ENCODE peak calls at places on chromosomes 16 and 17, in four cellular contexts. J is PC-3, B is RWPE1, K is astrocyte. O is an unnamed sample.

GRCh38 chr17:3762922-3763776 is 37.8 kb downstream of the ITGAE start:
- DNase-seq in J (no peak), B (no peak), K (no peak), O (no peak)

GRCh38 chr16:47258874-47259461 is 115.2 kb upstream of the NETO2 start:
- DNase-seq in J (peak), B (peak), K (no peak), O (no peak)

GRCh38 chr16:72371307-72372081 is 199.5 kb upstream of the PMFBP1 start:
- DNase-seq in J (no peak), B (peak), K (peak), O (no peak)

GRCh38 chr17:80850817-80851216 is 140.8 kb upstream of the CHMP6 start:
- DNase-seq in J (no peak), B (no peak), K (no peak), O (no peak)

GRCh38 chr17:33390479-33391027 is 97.5 kb upstream of the ASIC2 start:
- DNase-seq in J (no peak), B (no peak), K (no peak), O (no peak)

GRCh38 chr17:66964930-66965800 is 658 bp downstream of the CACNG4 start:
- DNase-seq in J (peak), B (peak), K (no peak), O (no peak)

GRCh38 chr16:1167276-1168107 is 14.6 kb downstream of the CACNA1H start:
- DNase-seq in J (no peak), B (no peak), K (peak), O (no peak)

GRCh38 chr17:33973491-33973890 is 281.6 kb upstream of the CCL2 start:
- DNase-seq in J (no peak), B (no peak), K (no peak), O (no peak)

GRCh38 chr16:55543470-55543869 is 23.0 kb upstream of the CAPNS2 start:
- DNase-seq in J (peak), B (no peak), K (no peak), O (no peak)

GRCh38 chr16:27245276-27246231 is 23.0 kb downstream of the NSMCE1 start:
- DNase-seq in J (peak), B (peak), K (peak), O (peak)

GRCh38 chr17:51869387-51869786 is 289.1 kb downstream of the CA10 start:
- DNase-seq in J (peak), B (peak), K (no peak), O (no peak)

GRCh38 chr16:79628501-79628975 is 28.0 kb upstream of the MAF start:
- DNase-seq in J (no peak), B (peak), K (peak), O (no peak)

GRCh38 chr17:79945591-79946255 is 89.9 kb downstream of the TBC1D16 start:
- DNase-seq in J (no peak), B (no peak), K (peak), O (no peak)

GRCh38 chr17:38879878-38880727 is 10.2 kb downstream of the LASP1 start:
- DNase-seq in J (peak), B (peak), K (peak), O (no peak)

GRCh38 chr17:44672479-44673093 is 16.3 kb downstream of the MEIOC start:
- DNase-seq in J (peak), B (peak), K (no peak), O (no peak)
- TF ChIP-seq CTCF in J (peak), B (peak), K (peak), O (peak)

DNA sequence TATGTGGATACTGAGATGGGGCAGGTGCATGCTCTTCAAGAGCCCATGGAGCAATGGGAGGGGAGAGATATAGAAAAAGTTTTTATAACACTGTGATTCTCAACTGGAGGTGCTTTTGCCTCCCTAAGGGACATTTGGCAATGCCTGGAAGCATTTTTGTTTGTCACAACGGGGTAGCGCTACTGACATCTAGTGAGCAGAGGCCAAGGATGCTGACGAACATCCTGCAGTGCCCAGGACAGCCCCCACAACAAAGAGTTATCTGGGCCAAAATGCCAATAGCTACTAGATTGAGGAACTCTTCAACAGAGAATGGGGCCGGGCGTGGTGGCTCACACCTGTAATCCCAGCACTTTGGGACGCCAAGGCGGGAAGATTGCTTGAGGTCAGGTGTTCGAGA is 67.2 kb upstream of the CLEC3A start:
- DNase-seq in J (no peak), B (no peak), K (no peak), O (no peak)
- TF ChIP-seq CTCF in J (no peak), B (no peak), K (no peak), O (no peak)

GRCh38 chr17:61442136-61442775 is 10.0 kb upstream of the TBX4 start:
- DNase-seq in J (no peak), B (no peak), K (no peak), O (no peak)
- TF ChIP-seq CTCF in J (no peak), B (no peak), K (no peak), O (no peak)

GRCh38 chr16:10979717-10980601 is 35.6 kb downstream of the CLEC16A start:
- DNase-seq in J (no peak), B (peak), K (peak), O (no peak)
- TF ChIP-seq CTCF in J (no peak), B (no peak), K (no peak), O (no peak)